ENCODE peak calls at places on chromosomes 3 and 15, in five cellular contexts. T, Y, M, S and P are unnamed samples.

GRCh38 chr3:53303957-53304356 is 43.4 kb downstream of the DCP1A start:
- DNase-seq in T (peak; percentile 17), Y (no peak), M (no peak), S (no peak), P (no peak)

GRCh38 chr3:101381809-101382208 is 61.4 kb upstream of the IMPG2 start:
- DNase-seq in T (no peak), Y (peak; percentile 30), M (peak; percentile 73), S (no peak), P (no peak)

GRCh38 chr15:45151998-45152828 is 22.4 kb downstream of the DUOX1 start:
- DNase-seq in T (no peak), Y (no peak), M (no peak), S (no peak), P (no peak)

GRCh38 chr15:53072077-53072476 is 281.9 kb upstream of the ONECUT1 start:
- DNase-seq in T (no peak), Y (peak; percentile 88), M (peak; percentile 21), S (peak; percentile 61), P (no peak)

GRCh38 chr3:81643721-81644120 is 117.7 kb downstream of the GBE1 start:
- DNase-seq in T (no peak), Y (peak; percentile 25), M (peak; percentile 50), S (peak; percentile 11), P (no peak)

GRCh38 chr3:85483986-85484385 is 525.2 kb downstream of the CADM2 start:
- DNase-seq in T (no peak), Y (no peak), M (no peak), S (no peak), P (no peak)

GRCh38 chr15:101189708-101190107 is 62.1 kb downstream of the CHSY1 start:
- DNase-seq in T (no peak), Y (no peak), M (no peak), S (no peak), P (no peak)

GRCh38 chr3:143098032-143098764 is 21.4 kb upstream of the CHST2 start:
- DNase-seq in T (no peak), Y (no peak), M (peak; percentile 35), S (no peak), P (no peak)

GRCh38 chr3:4766716-4767499 is 212.3 kb upstream of the BHLHE40 start:
- DNase-seq in T (no peak), Y (no peak), M (no peak), S (no peak), P (no peak)

GRCh38 chr3:129360705-129361460 is 67.6 kb downstream of the EFCAB12 start:
- DNase-seq in T (no peak), Y (no peak), M (no peak), S (no peak), P (no peak)

GRCh38 chr3:143182861-143183667 is 63.5 kb downstream of the CHST2 start:
- DNase-seq in T (no peak), Y (no peak), M (no peak), S (no peak), P (no peak)

GRCh38 chr15:85620321-85621044 is 174.2 kb downstream of the KLHL25 start:
- DNase-seq in T (no peak), Y (no peak), M (peak; percentile 75), S (no peak), P (no peak)

GRCh38 chr3:62888180-62888579 is 13.0 kb upstream of the CADPS start:
- DNase-seq in T (no peak), Y (no peak), M (no peak), S (no peak), P (no peak)

GRCh38 chr15:85507114-85507513 is 126.7 kb downstream of the AKAP13 start:
- DNase-seq in T (no peak), Y (no peak), M (no peak), S (no peak), P (no peak)

GRCh38 chr3:175432338-175433025 is 573.3 kb downstream of the NAALADL2 start:
- DNase-seq in T (no peak), Y (no peak), M (peak; percentile 53), S (no peak), P (no peak)

GRCh38 chr3:120473896-120474675 is 23.3 kb upstream of the FSTL1 start:
- DNase-seq in T (no peak), Y (no peak), M (no peak), S (no peak), P (no peak)

GRCh38 chr3:11930084-11930483 is 74.1 kb upstream of the SYN2 start:
- DNase-seq in T (no peak), Y (no peak), M (no peak), S (no peak), P (no peak)

GRCh38 chr3:190281308-190282051 is 40.8 kb downstream of the CLDN1 start:
- DNase-seq in T (peak; percentile 26), Y (no peak), M (peak; percentile 71), S (no peak), P (no peak)

GRCh38 chr3:133540896-133541674 is 32.4 kb upstream of the CDV3 start:
- DNase-seq in T (no peak), Y (peak; percentile 62), M (peak; percentile 56), S (peak; percentile 53), P (no peak)

GRCh38 chr3:113002676-113003075 is 11.9 kb downstream of the GTPBP8 start:
- DNase-seq in T (no peak), Y (no peak), M (no peak), S (no peak), P (no peak)

GRCh38 chr15:70266412-70267089 is 168.8 kb upstream of the TLE3 start:
- DNase-seq in T (peak; percentile 85), Y (no peak), M (peak; percentile 79), S (peak; percentile 49), P (peak; percentile 91)

GRCh38 chr15:64122936-64123351 is 27.2 kb downstream of the SNX1 start:
- DNase-seq in T (no peak), Y (no peak), M (no peak), S (no peak), P (no peak)

GRCh38 chr3:48301814-48302194 is 31.7 kb downstream of the SPINK8 start:
- DNase-seq in T (peak; percentile 21), Y (peak; percentile 45), M (peak; percentile 54), S (peak; percentile 64), P (no peak)

GRCh38 chr15:75640483-75641175 is 605 bp upstream of the IMP3 start:
- DNase-seq in T (no peak), Y (peak; percentile 85), M (peak; percentile 70), S (no peak), P (no peak)

GRCh38 chr3:193620650-193621049 is 27.6 kb downstream of the OPA1 start:
- DNase-seq in T (no peak), Y (peak; percentile 1), M (peak; percentile 67), S (no peak), P (no peak)

GRCh38 chr15:63088532-63089245 is 33.0 kb upstream of the LACTB start:
- DNase-seq in T (no peak), Y (peak; percentile 52), M (no peak), S (no peak), P (no peak)

GRCh38 chr3:152314677-152315353 is 46.1 kb downstream of the MBNL1 start:
- DNase-seq in T (no peak), Y (no peak), M (no peak), S (no peak), P (no peak)

GRCh38 chr15:72368895-72369294 is 6.9 kb downstream of the HEXA start:
- DNase-seq in T (no peak), Y (no peak), M (no peak), S (peak; percentile 21), P (peak; percentile 64)

GRCh38 chr3:195103623-195104022 is 167.3 kb downstream of the XXYLT1 start:
- DNase-seq in T (no peak), Y (no peak), M (no peak), S (no peak), P (no peak)
- H3K27ac ChIP-seq in T (no peak overlapping the region), Y (peak overlapping the region; percentile 84), M (no peak overlapping the region), S (no peak overlapping the region), P (peak overlapping the region; percentile 69)

DNA sequence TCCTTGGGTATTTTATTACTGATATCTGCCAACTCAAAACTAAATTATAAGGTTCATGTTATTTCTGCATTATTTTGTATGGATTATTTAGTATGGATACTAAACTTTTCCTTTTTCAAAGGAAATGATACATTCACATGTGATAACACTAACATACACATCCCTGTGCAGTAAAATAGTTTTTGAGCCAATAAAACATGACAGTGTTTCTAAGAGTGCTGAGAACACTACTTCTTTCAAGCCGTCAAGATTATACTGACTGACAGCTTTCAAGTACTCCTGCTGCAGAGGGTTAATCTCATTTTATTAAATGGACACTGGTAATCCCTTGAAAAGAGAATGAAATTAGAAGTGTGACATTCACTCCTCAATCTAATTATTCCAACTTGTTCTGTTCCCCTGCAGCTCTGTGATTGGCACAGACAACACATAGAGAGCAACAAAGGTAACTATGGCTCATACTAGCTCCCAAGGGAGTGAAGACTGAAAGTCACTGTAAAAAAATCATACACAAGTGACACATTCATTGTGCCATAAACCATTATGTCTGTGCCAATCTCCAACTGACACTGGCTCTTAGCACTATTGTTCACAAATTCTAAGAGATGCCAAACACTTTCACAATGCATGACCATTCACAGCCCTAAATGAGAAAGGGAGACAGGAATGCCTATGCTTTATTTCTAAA is 468.6 kb downstream of the SHQ1 start:
- DNase-seq in T (no peak), Y (no peak), M (no peak), S (no peak), P (no peak)
- H3K4me1 ChIP-seq in T (peaks cover 14% of the 10 kb centered on the region), Y (peaks cover 6% of the 10 kb centered on the region), M (no peaks in the 10 kb centered on the region), S (peaks cover 10% of the 10 kb centered on the region), P (peaks cover 29% of the 10 kb centered on the region)

GRCh38 chr3:31008986-31009385 is 114.5 kb upstream of the GADL1 start:
- DNase-seq in T (no peak), Y (no peak), M (no peak), S (no peak), P (no peak)

GRCh38 chr3:31011383-31011782 is 116.9 kb upstream of the GADL1 start:
- DNase-seq in T (no peak), Y (no peak), M (no peak), S (no peak), P (no peak)

GRCh38 chr3:31013843-31014242 is 119.4 kb upstream of the GADL1 start:
- DNase-seq in T (no peak), Y (no peak), M (no peak), S (no peak), P (no peak)

GRCh38 chr3:31010491-31010890 is 116.0 kb upstream of the GADL1 start:
- DNase-seq in T (no peak), Y (no peak), M (peak; percentile 53), S (no peak), P (no peak)

GRCh38 chr3:31009881-31010280 is 115.4 kb upstream of the GADL1 start:
- DNase-seq in T (no peak), Y (no peak), M (no peak), S (no peak), P (no peak)
- H3K27ac ChIP-seq in T (no peak overlapping the region), Y (no peak overlapping the region), M (no peak overlapping the region), S (no peak overlapping the region), P (no peak overlapping the region)

GRCh38 chr15:78878356-78878755 is 5.7 kb downstream of the MORF4L1 start:
- DNase-seq in T (no peak), Y (no peak), M (peak; percentile 36), S (no peak), P (no peak)
- H3K4me1 ChIP-seq in T (peaks cover 12% of the 10 kb centered on the region), Y (peaks cover 71% of the 10 kb centered on the region), M (peaks cover 8% of the 10 kb centered on the region), S (peaks cover 8% of the 10 kb centered on the region), P (peaks cover 61% of the 10 kb centered on the region)

GRCh38 chr3:46102780-46103130 is 75.5 kb upstream of the XCR1 start:
- DNase-seq in T (no peak), Y (no peak), M (no peak), S (no peak), P (no peak)

GRCh38 chr3:46102059-46102779 is 74.9 kb upstream of the XCR1 start:
- DNase-seq in T (no peak), Y (no peak), M (no peak), S (no peak), P (peak; percentile 32)

GRCh38 chr3:46104706-46105105 is 77.4 kb upstream of the XCR1 start:
- DNase-seq in T (no peak), Y (no peak), M (no peak), S (no peak), P (peak; percentile 49)

GRCh38 chr3:46107682-46108081 is 80.4 kb upstream of the XCR1 start:
- DNase-seq in T (no peak), Y (no peak), M (no peak), S (no peak), P (no peak)

GRCh38 chr3:46105313-46105919 is 78.1 kb upstream of the XCR1 start:
- DNase-seq in T (no peak), Y (no peak), M (no peak), S (no peak), P (peak; percentile 51)
- H3K27ac ChIP-seq in T (no peak overlapping the region), Y (no peak overlapping the region), M (no peak overlapping the region), S (no peak overlapping the region), P (no peak overlapping the region)